ENCODE peak calls at places on chromosomes 16 and 17, in eight cellular contexts. One of them, this sample, is unnamed.

GRCh38 chr16:85733155-85733838 is 17.6 kb downstream of the C16orf74 start:
- DNase-seq in effector memory CD4-positive, alpha-beta T cell: no peak
- DNase-seq in A549: no peak
- DNase-seq in AG04449: no peak
- DNase-seq in EL: peak
- DNase-seq in activated CD4-positive, alpha-beta T cell treated with anti-CD3 and anti-CD28 coated beads for 48 hours: no peak
- DNase-seq in HT1080: no peak
- DNase-seq in non-pigmented ciliary epithelial cell: no peak
- DNase-seq in this sample: no peak

GRCh38 chr17:17561408-17562144 is 29.9 kb downstream of the PEMT start:
- DNase-seq in effector memory CD4-positive, alpha-beta T cell: no peak
- DNase-seq in A549: no peak
- DNase-seq in AG04449: no peak
- DNase-seq in EL: no peak
- DNase-seq in activated CD4-positive, alpha-beta T cell treated with anti-CD3 and anti-CD28 coated beads for 48 hours: no peak
- DNase-seq in HT1080: no peak
- DNase-seq in non-pigmented ciliary epithelial cell: no peak
- DNase-seq in this sample: no peak

GRCh38 chr17:7440823-7441174 is 1.5 kb downstream of the FGF11 start:
- DNase-seq in effector memory CD4-positive, alpha-beta T cell: no peak
- DNase-seq in A549: no peak
- DNase-seq in AG04449: no peak
- DNase-seq in EL: peak
- DNase-seq in activated CD4-positive, alpha-beta T cell treated with anti-CD3 and anti-CD28 coated beads for 48 hours: peak
- DNase-seq in HT1080: peak
- DNase-seq in non-pigmented ciliary epithelial cell: no peak
- DNase-seq in this sample: no peak

GRCh38 chr16:50289950-50290764 is 23.8 kb downstream of the ADCY7 start:
- DNase-seq in effector memory CD4-positive, alpha-beta T cell: no peak
- DNase-seq in A549: no peak
- DNase-seq in AG04449: no peak
- DNase-seq in EL: no peak
- DNase-seq in activated CD4-positive, alpha-beta T cell treated with anti-CD3 and anti-CD28 coated beads for 48 hours: no peak
- DNase-seq in HT1080: no peak
- DNase-seq in non-pigmented ciliary epithelial cell: no peak
- DNase-seq in this sample: no peak

GRCh38 chr16:88782454-88783390 is 2.3 kb downstream of the PIEZO1 start:
- DNase-seq in effector memory CD4-positive, alpha-beta T cell: peak
- DNase-seq in A549: no peak
- DNase-seq in AG04449: no peak
- DNase-seq in EL: peak
- DNase-seq in activated CD4-positive, alpha-beta T cell treated with anti-CD3 and anti-CD28 coated beads for 48 hours: peak
- DNase-seq in HT1080: peak
- DNase-seq in non-pigmented ciliary epithelial cell: no peak
- DNase-seq in this sample: peak

GRCh38 chr17:67891481-67892119 is 66.3 kb downstream of the BPTF start:
- DNase-seq in effector memory CD4-positive, alpha-beta T cell: no peak
- DNase-seq in A549: peak
- DNase-seq in AG04449: no peak
- DNase-seq in EL: peak
- DNase-seq in activated CD4-positive, alpha-beta T cell treated with anti-CD3 and anti-CD28 coated beads for 48 hours: no peak
- DNase-seq in HT1080: peak
- DNase-seq in non-pigmented ciliary epithelial cell: peak
- DNase-seq in this sample: peak

GRCh38 chr16:78628526-78628925 is 529.1 kb downstream of the WWOX start:
- DNase-seq in effector memory CD4-positive, alpha-beta T cell: no peak
- DNase-seq in A549: no peak
- DNase-seq in AG04449: no peak
- DNase-seq in EL: no peak
- DNase-seq in activated CD4-positive, alpha-beta T cell treated with anti-CD3 and anti-CD28 coated beads for 48 hours: no peak
- DNase-seq in HT1080: no peak
- DNase-seq in non-pigmented ciliary epithelial cell: no peak
- DNase-seq in this sample: no peak

GRCh38 chr17:80836971-80837481 is 154.6 kb upstream of the CHMP6 start:
- DNase-seq in effector memory CD4-positive, alpha-beta T cell: no peak
- DNase-seq in A549: no peak
- DNase-seq in AG04449: no peak
- DNase-seq in EL: no peak
- DNase-seq in activated CD4-positive, alpha-beta T cell treated with anti-CD3 and anti-CD28 coated beads for 48 hours: no peak
- DNase-seq in HT1080: no peak
- DNase-seq in non-pigmented ciliary epithelial cell: no peak
- DNase-seq in this sample: no peak

GRCh38 chr17:50051606-50052005 is 4.3 kb upstream of the ITGA3 start:
- DNase-seq in effector memory CD4-positive, alpha-beta T cell: no peak
- DNase-seq in A549: no peak
- DNase-seq in AG04449: no peak
- DNase-seq in EL: peak
- DNase-seq in activated CD4-positive, alpha-beta T cell treated with anti-CD3 and anti-CD28 coated beads for 48 hours: no peak
- DNase-seq in HT1080: no peak
- DNase-seq in non-pigmented ciliary epithelial cell: no peak
- DNase-seq in this sample: no peak

GRCh38 chr17:58308173-58308984 is 20.2 kb downstream of the TSPOAP1 start:
- DNase-seq in effector memory CD4-positive, alpha-beta T cell: no peak
- DNase-seq in A549: peak
- DNase-seq in AG04449: no peak
- DNase-seq in EL: no peak
- DNase-seq in activated CD4-positive, alpha-beta T cell treated with anti-CD3 and anti-CD28 coated beads for 48 hours: no peak
- DNase-seq in HT1080: no peak
- DNase-seq in non-pigmented ciliary epithelial cell: no peak
- DNase-seq in this sample: no peak

GRCh38 chr17:47802341-47803022 is 19.1 kb downstream of the OSBPL7 start:
- DNase-seq in effector memory CD4-positive, alpha-beta T cell: peak
- DNase-seq in A549: peak
- DNase-seq in AG04449: no peak
- DNase-seq in EL: peak
- DNase-seq in activated CD4-positive, alpha-beta T cell treated with anti-CD3 and anti-CD28 coated beads for 48 hours: peak
- DNase-seq in HT1080: peak
- DNase-seq in non-pigmented ciliary epithelial cell: peak
- DNase-seq in this sample: no peak

GRCh38 chr17:67503184-67503583 is 126.1 kb downstream of the PITPNC1 start:
- DNase-seq in effector memory CD4-positive, alpha-beta T cell: no peak
- DNase-seq in A549: no peak
- DNase-seq in AG04449: no peak
- DNase-seq in EL: peak
- DNase-seq in activated CD4-positive, alpha-beta T cell treated with anti-CD3 and anti-CD28 coated beads for 48 hours: peak
- DNase-seq in HT1080: peak
- DNase-seq in non-pigmented ciliary epithelial cell: no peak
- DNase-seq in this sample: no peak

GRCh38 chr17:77865109-77865611 is 93.3 kb upstream of the TNRC6C start:
- DNase-seq in effector memory CD4-positive, alpha-beta T cell: no peak
- DNase-seq in A549: no peak
- DNase-seq in AG04449: no peak
- DNase-seq in EL: no peak
- DNase-seq in activated CD4-positive, alpha-beta T cell treated with anti-CD3 and anti-CD28 coated beads for 48 hours: no peak
- DNase-seq in HT1080: no peak
- DNase-seq in non-pigmented ciliary epithelial cell: no peak
- DNase-seq in this sample: no peak

GRCh38 chr17:7060165-7060890 is 16.4 kb upstream of the SLC16A11 start:
- DNase-seq in effector memory CD4-positive, alpha-beta T cell: no peak
- DNase-seq in A549: peak
- DNase-seq in AG04449: no peak
- DNase-seq in EL: peak
- DNase-seq in activated CD4-positive, alpha-beta T cell treated with anti-CD3 and anti-CD28 coated beads for 48 hours: peak
- DNase-seq in HT1080: peak
- DNase-seq in non-pigmented ciliary epithelial cell: peak
- DNase-seq in this sample: peak

GRCh38 chr16:85991425-85991824 is 92.5 kb downstream of the IRF8 start:
- DNase-seq in effector memory CD4-positive, alpha-beta T cell: no peak
- DNase-seq in A549: no peak
- DNase-seq in AG04449: no peak
- DNase-seq in EL: no peak
- DNase-seq in activated CD4-positive, alpha-beta T cell treated with anti-CD3 and anti-CD28 coated beads for 48 hours: no peak
- DNase-seq in HT1080: no peak
- DNase-seq in non-pigmented ciliary epithelial cell: no peak
- DNase-seq in this sample: no peak

GRCh38 chr17:82228278-82228841 is 482 bp upstream of the SLC16A3 start:
- DNase-seq in effector memory CD4-positive, alpha-beta T cell: peak
- DNase-seq in A549: no peak
- DNase-seq in AG04449: no peak
- DNase-seq in EL: peak
- DNase-seq in activated CD4-positive, alpha-beta T cell treated with anti-CD3 and anti-CD28 coated beads for 48 hours: peak
- DNase-seq in HT1080: no peak
- DNase-seq in non-pigmented ciliary epithelial cell: no peak
- DNase-seq in this sample: no peak

GRCh38 chr16:71383054-71383773 is 24.7 kb downstream of the CALB2 start:
- DNase-seq in effector memory CD4-positive, alpha-beta T cell: no peak
- DNase-seq in A549: no peak
- DNase-seq in AG04449: no peak
- DNase-seq in EL: no peak
- DNase-seq in activated CD4-positive, alpha-beta T cell treated with anti-CD3 and anti-CD28 coated beads for 48 hours: peak
- DNase-seq in HT1080: peak
- DNase-seq in non-pigmented ciliary epithelial cell: no peak
- DNase-seq in this sample: no peak

GRCh38 chr17:57243171-57243622 is 13.1 kb upstream of the MSI2 start:
- DNase-seq in effector memory CD4-positive, alpha-beta T cell: peak
- DNase-seq in A549: peak
- DNase-seq in AG04449: peak
- DNase-seq in EL: peak
- DNase-seq in activated CD4-positive, alpha-beta T cell treated with anti-CD3 and anti-CD28 coated beads for 48 hours: peak
- DNase-seq in HT1080: peak
- DNase-seq in non-pigmented ciliary epithelial cell: peak
- DNase-seq in this sample: no peak

GRCh38 chr17:77285594-77286390 is 145.0 kb downstream of the SEC14L1 start:
- DNase-seq in effector memory CD4-positive, alpha-beta T cell: no peak
- DNase-seq in A549: peak
- DNase-seq in AG04449: peak
- DNase-seq in EL: peak
- DNase-seq in activated CD4-positive, alpha-beta T cell treated with anti-CD3 and anti-CD28 coated beads for 48 hours: peak
- DNase-seq in HT1080: peak
- DNase-seq in non-pigmented ciliary epithelial cell: peak
- DNase-seq in this sample: peak

GRCh38 chr16:2690852-2691251 is 8.5 kb downstream of the KCTD5 start:
- DNase-seq in effector memory CD4-positive, alpha-beta T cell: no peak
- DNase-seq in A549: no peak
- DNase-seq in AG04449: no peak
- DNase-seq in EL: no peak
- DNase-seq in activated CD4-positive, alpha-beta T cell treated with anti-CD3 and anti-CD28 coated beads for 48 hours: no peak
- DNase-seq in HT1080: no peak
- DNase-seq in non-pigmented ciliary epithelial cell: no peak
- DNase-seq in this sample: no peak

GRCh38 chr17:70609566-70609965 is 440.2 kb downstream of the KCNJ2 start:
- DNase-seq in effector memory CD4-positive, alpha-beta T cell: no peak
- DNase-seq in A549: no peak
- DNase-seq in AG04449: no peak
- DNase-seq in EL: no peak
- DNase-seq in activated CD4-positive, alpha-beta T cell treated with anti-CD3 and anti-CD28 coated beads for 48 hours: no peak
- DNase-seq in HT1080: no peak
- DNase-seq in non-pigmented ciliary epithelial cell: no peak
- DNase-seq in this sample: no peak

GRCh38 chr16:54466233-54466632 is 179.6 kb upstream of the IRX3 start:
- DNase-seq in effector memory CD4-positive, alpha-beta T cell: no peak
- DNase-seq in A549: no peak
- DNase-seq in AG04449: no peak
- DNase-seq in EL: no peak
- DNase-seq in activated CD4-positive, alpha-beta T cell treated with anti-CD3 and anti-CD28 coated beads for 48 hours: no peak
- DNase-seq in HT1080: no peak
- DNase-seq in non-pigmented ciliary epithelial cell: no peak
- DNase-seq in this sample: no peak

GRCh38 chr16:85646358-85646907 is 33.3 kb downstream of the GSE1 start:
- DNase-seq in effector memory CD4-positive, alpha-beta T cell: no peak
- DNase-seq in A549: no peak
- DNase-seq in AG04449: no peak
- DNase-seq in EL: no peak
- DNase-seq in activated CD4-positive, alpha-beta T cell treated with anti-CD3 and anti-CD28 coated beads for 48 hours: no peak
- DNase-seq in HT1080: no peak
- DNase-seq in non-pigmented ciliary epithelial cell: no peak
- DNase-seq in this sample: no peak

GRCh38 chr17:82941021-82942001 is 101.5 kb upstream of the ZNF750 start:
- DNase-seq in effector memory CD4-positive, alpha-beta T cell: no peak
- DNase-seq in A549: no peak
- DNase-seq in AG04449: no peak
- DNase-seq in EL: no peak
- DNase-seq in activated CD4-positive, alpha-beta T cell treated with anti-CD3 and anti-CD28 coated beads for 48 hours: no peak
- DNase-seq in HT1080: no peak
- DNase-seq in non-pigmented ciliary epithelial cell: no peak
- DNase-seq in this sample: no peak

GRCh38 chr17:81959362-81960129 is 1.4 kb downstream of the NOTUM start:
- DNase-seq in effector memory CD4-positive, alpha-beta T cell: peak
- DNase-seq in A549: peak
- DNase-seq in AG04449: no peak
- DNase-seq in EL: peak
- DNase-seq in activated CD4-positive, alpha-beta T cell treated with anti-CD3 and anti-CD28 coated beads for 48 hours: peak
- DNase-seq in HT1080: no peak
- DNase-seq in non-pigmented ciliary epithelial cell: no peak
- DNase-seq in this sample: no peak